ENCODE peak calls at places on chromosomes 5 and 9, in five cellular contexts. Z is HT-29, M is epithelial cell of esophagus, R is M059J, W is lung microvascular endothelial cell. F is an unnamed sample.

GRCh38 chr9:115117999-115118470 is at the start of gene TNC:
- DNase-seq in Z (peak), M (peak), R (peak), W (peak), F (no peak)

GRCh38 chr9:137804908-137805356 is 72.7 kb upstream of the CACNA1B start:
- DNase-seq in Z (no peak), M (peak), R (peak), W (peak), F (no peak)

GRCh38 chr9:81776390-81776789 is 87.0 kb upstream of the TLE1 start:
- DNase-seq in Z (no peak), M (peak), R (no peak), W (no peak), F (no peak)

GRCh38 chr5:1224631-1225030 is 550 bp upstream of the SLC6A18 start:
- DNase-seq in Z (no peak), M (no peak), R (no peak), W (no peak), F (no peak)

GRCh38 chr9:113963017-113963620 is 87.0 kb downstream of the ZNF618 start:
- DNase-seq in Z (peak), M (peak), R (peak), W (peak), F (no peak)

GRCh38 chr9:14277202-14277601 is 36.7 kb downstream of the NFIB start:
- DNase-seq in Z (no peak), M (peak), R (peak), W (peak), F (no peak)

GRCh38 chr5:57488308-57488955 is 5.8 kb upstream of the ACTBL2 start:
- DNase-seq in Z (no peak), M (peak), R (peak), W (peak), F (no peak)

GRCh38 chr9:87594218-87594617 is 96.6 kb downstream of the DAPK1 start:
- DNase-seq in Z (no peak), M (no peak), R (no peak), W (no peak), F (no peak)

GRCh38 chr9:89425921-89426388 is 72.0 kb downstream of the SEMA4D start:
- DNase-seq in Z (no peak), M (no peak), R (peak), W (no peak), F (no peak)

GRCh38 chr9:34650816-34651215 is 1.2 kb upstream of the IL11RA start:
- DNase-seq in Z (no peak), M (no peak), R (peak), W (no peak), F (no peak)

GRCh38 chr9:22084336-22085035 is 75.4 kb upstream of the CDKN2B start:
- DNase-seq in Z (peak), M (peak), R (peak), W (peak), F (no peak)

GRCh38 chr5:122311888-122312669 is at the start of gene SNCAIP:
- DNase-seq in Z (no peak), M (peak), R (peak), W (peak), F (no peak)

GRCh38 chr5:126909856-126910255 is 120.5 kb downstream of the MARCHF3 start:
- DNase-seq in Z (no peak), M (no peak), R (no peak), W (peak), F (no peak)

GRCh38 chr5:94613583-94613982 is 4.8 kb downstream of the KIAA0825 start:
- DNase-seq in Z (peak), M (peak), R (peak), W (peak), F (no peak)

GRCh38 chr9:94867842-94868312 is 141.4 kb downstream of the AOPEP start:
- DNase-seq in Z (peak), M (peak), R (peak), W (peak), F (no peak)

GRCh38 chr9:126336350-126337335 is 10.0 kb downstream of the MVB12B start:
- DNase-seq in Z (no peak), M (no peak), R (no peak), W (no peak), F (no peak)

GRCh38 chr5:157857821-157858526 is 971 bp downstream of the CLINT1 start:
- DNase-seq in Z (peak), M (peak), R (peak), W (peak), F (peak)